ENCODE peak calls at places on chromosomes 2 and 18, in seven cellular contexts. U is neuronal stem cell, I is mesendoderm, X is mesenchymal stem cell, P is H9, W is H1, O is trophoblast cell. T is an unnamed sample.

GRCh38 chr2:62895632-62896009 is 155.0 kb upstream of the OTX1 start:
- DNase-seq in X (peak), P (no peak), U (no peak), I (no peak), O (no peak), W (no peak), T (peak)

GRCh38 chr2:238670341-238670681 is 177.6 kb upstream of the TWIST2 start:
- DNase-seq in P (no peak), I (no peak), W (no peak), X (no peak), O (no peak), U (no peak), T (no peak)

GRCh38 chr2:16613475-16613874 is 52.2 kb downstream of the CYRIA start:
- DNase-seq in I (peak), P (no peak), O (peak), W (no peak), X (no peak), U (no peak), T (no peak)

GRCh38 chr18:13558132-13558531 is 168.2 kb downstream of the FAM210A start:
- DNase-seq in I (peak), W (peak), P (peak), X (peak), O (peak), U (peak), T (peak)

GRCh38 chr2:46311651-46312223 is 14.5 kb downstream of the EPAS1 start:
- DNase-seq in I (no peak), X (no peak), W (no peak), U (no peak), P (no peak), O (no peak), T (no peak)

GRCh38 chr2:232979871-232980461 is 33.1 kb downstream of the NGEF start:
- DNase-seq in X (peak), P (no peak), W (no peak), I (peak), U (no peak), O (no peak), T (peak)

GRCh38 chr2:159939946-159940345 is 122.5 kb downstream of the PLA2R1 start:
- DNase-seq in U (no peak), W (no peak), X (no peak), P (no peak), I (peak), O (no peak), T (peak)

GRCh38 chr2:41441958-41442357 is 605.9 kb upstream of the PKDCC start:
- DNase-seq in I (peak), W (no peak), U (no peak), P (no peak), O (no peak), X (no peak), T (no peak)

GRCh38 chr2:3759766-3760165 is 56.4 kb downstream of the DCDC2C start:
- DNase-seq in P (no peak), U (no peak), W (no peak), I (no peak), X (no peak), O (no peak), T (peak)

GRCh38 chr2:99389371-99389770 is 52.2 kb downstream of the EIF5B start:
- DNase-seq in X (peak), P (no peak), U (no peak), O (no peak), I (no peak), W (no peak), T (peak)

GRCh38 chr2:182444806-182445205 is 18.0 kb upstream of the PDE1A start:
- DNase-seq in X (peak), P (no peak), I (no peak), O (no peak), W (no peak), U (no peak), T (no peak)

GRCh38 chr18:51666717-51667320 is 469.3 kb upstream of the MEX3C start:
- DNase-seq in I (no peak), U (no peak), O (no peak), X (no peak), W (no peak), P (no peak), T (no peak)

GRCh38 chr2:68200157-68200787 is 42.6 kb downstream of the PNO1 start:
- DNase-seq in P (no peak), O (peak), X (peak), U (no peak), I (no peak), W (no peak), T (no peak)

GRCh38 chr2:109133746-109134145 is 4.7 kb downstream of the SH3RF3 start:
- DNase-seq in X (no peak), W (no peak), I (no peak), O (no peak), P (no peak), U (no peak), T (no peak)

GRCh38 chr2:108884629-108885028 is 98.1 kb downstream of the CCDC138 start:
- DNase-seq in W (no peak), O (peak), I (peak), U (no peak), X (peak), P (peak), T (no peak)

GRCh38 chr18:57959278-57959677 is 84.7 kb upstream of the NEDD4L start:
- DNase-seq in I (peak), P (peak), X (peak), U (peak), O (peak), W (no peak), T (peak)

GRCh38 chr18:9022397-9023170 is 79.9 kb upstream of the NDUFV2 start:
- DNase-seq in O (no peak), X (no peak), P (no peak), U (no peak), I (no peak), W (no peak), T (no peak)

GRCh38 chr2:200625317-200625716 is 39.5 kb downstream of the AOX1 start:
- DNase-seq in O (no peak), U (no peak), P (no peak), X (no peak), I (no peak), W (no peak), T (peak)

GRCh38 chr2:231421051-231421580 is 25.6 kb downstream of the B3GNT7 start:
- DNase-seq in U (no peak), I (no peak), X (no peak), O (peak), P (no peak), W (no peak), T (no peak)

GRCh38 chr2:37914340-37914739 is 10.7 kb upstream of the RMDN2 start:
- DNase-seq in I (no peak), U (no peak), O (no peak), P (no peak), X (no peak), W (no peak), T (no peak)

GRCh38 chr18:46899274-46899948 is 17.9 kb downstream of the PIAS2 start:
- DNase-seq in I (peak), W (peak), X (peak), U (peak), P (peak), O (no peak), T (peak)

GRCh38 chr2:28934769-28935168 is 40.3 kb downstream of the WDR43 start:
- DNase-seq in W (no peak), I (no peak), X (no peak), O (no peak), U (no peak), P (no peak), T (no peak)

GRCh38 chr18:31657823-31658669 is 26.3 kb downstream of the B4GALT6 start:
- DNase-seq in I (no peak), X (peak), P (no peak), W (no peak), U (no peak), O (peak), T (no peak)

GRCh38 chr2:126913329-126913728 is 14.6 kb downstream of the TEX51 start:
- DNase-seq in X (no peak), O (no peak), W (no peak), I (no peak), U (no peak), P (no peak), T (no peak)

GRCh38 chr18:12679183-12679786 is 21.4 kb upstream of the SPIRE1 start:
- DNase-seq in I (peak), P (no peak), X (peak), U (no peak), W (no peak), O (no peak), T (peak)

GRCh38 chr18:24447961-24448360 is 12.5 kb upstream of the HRH4 start:
- DNase-seq in U (no peak), O (no peak), I (no peak), P (no peak), W (no peak), X (no peak), T (no peak)

GRCh38 chr2:170238776-170239175 is 60.8 kb downstream of the MYO3B start:
- DNase-seq in U (no peak), O (no peak), X (no peak), P (no peak), I (peak), W (no peak), T (no peak)

GRCh38 chr2:63053235-63053888 is 2.7 kb downstream of the OTX1 start:
- DNase-seq in I (peak), X (peak), W (no peak), U (no peak), O (no peak), P (no peak), T (no peak)

GRCh38 chr2:233063976-233064411 is 3.9 kb downstream of the INPP5D start:
- DNase-seq in P (no peak), I (no peak), W (no peak), O (no peak), X (no peak), U (no peak), T (no peak)

GRCh38 chr2:18441583-18441982 is 118.9 kb downstream of the RDH14 start:
- DNase-seq in U (no peak), I (no peak), W (no peak), X (no peak), P (no peak), O (no peak), T (no peak)

GRCh38 chr18:61844726-61845125 is 48.1 kb downstream of the RNF152 start:
- DNase-seq in X (no peak), O (no peak), P (no peak), U (no peak), W (no peak), I (no peak), T (no peak)

GRCh38 chr2:217609952-217610351 is 392.8 kb downstream of the TNS1 start:
- DNase-seq in W (no peak), I (no peak), O (no peak), U (no peak), X (no peak), P (no peak), T (no peak)

GRCh38 chr2:110853516-110853915 is 121.1 kb downstream of the ACOXL start:
- DNase-seq in O (peak), X (peak), W (no peak), U (no peak), I (peak), P (peak), T (peak)

GRCh38 chr2:175817200-175817599 is 184.9 kb downstream of the LNPK start:
- DNase-seq in I (no peak), X (no peak), O (no peak), U (no peak), P (no peak), W (no peak), T (no peak)

DNA sequence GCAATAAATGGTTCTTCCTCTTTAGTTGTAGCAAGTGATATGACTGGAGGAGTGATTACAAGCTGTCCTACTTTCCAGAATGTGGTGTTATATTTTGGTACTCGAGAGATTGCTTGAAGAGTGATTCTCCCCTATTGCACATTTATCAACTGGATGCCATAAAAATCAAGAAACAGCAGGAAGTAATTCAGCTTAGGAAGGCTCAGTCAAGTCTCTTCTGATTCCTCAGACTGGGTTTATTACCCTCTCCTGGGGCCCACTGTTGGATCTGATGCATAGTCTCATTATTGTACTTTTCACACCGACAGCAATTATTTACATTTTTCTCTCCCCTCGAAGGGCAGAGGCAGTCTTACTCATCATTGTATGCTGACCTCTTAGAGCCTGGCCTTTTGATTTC is 9.2 kb downstream of the NOSTRIN start:
- DNase-seq in I (no peak), P (no peak), O (no peak), X (peak), U (no peak), W (no peak), T (no peak)
- H4K8ac ChIP-seq in I (no peak), P (no peak), O (no peak), X (no peak), U (no peak), W (no peak), T (no peak)

DNA sequence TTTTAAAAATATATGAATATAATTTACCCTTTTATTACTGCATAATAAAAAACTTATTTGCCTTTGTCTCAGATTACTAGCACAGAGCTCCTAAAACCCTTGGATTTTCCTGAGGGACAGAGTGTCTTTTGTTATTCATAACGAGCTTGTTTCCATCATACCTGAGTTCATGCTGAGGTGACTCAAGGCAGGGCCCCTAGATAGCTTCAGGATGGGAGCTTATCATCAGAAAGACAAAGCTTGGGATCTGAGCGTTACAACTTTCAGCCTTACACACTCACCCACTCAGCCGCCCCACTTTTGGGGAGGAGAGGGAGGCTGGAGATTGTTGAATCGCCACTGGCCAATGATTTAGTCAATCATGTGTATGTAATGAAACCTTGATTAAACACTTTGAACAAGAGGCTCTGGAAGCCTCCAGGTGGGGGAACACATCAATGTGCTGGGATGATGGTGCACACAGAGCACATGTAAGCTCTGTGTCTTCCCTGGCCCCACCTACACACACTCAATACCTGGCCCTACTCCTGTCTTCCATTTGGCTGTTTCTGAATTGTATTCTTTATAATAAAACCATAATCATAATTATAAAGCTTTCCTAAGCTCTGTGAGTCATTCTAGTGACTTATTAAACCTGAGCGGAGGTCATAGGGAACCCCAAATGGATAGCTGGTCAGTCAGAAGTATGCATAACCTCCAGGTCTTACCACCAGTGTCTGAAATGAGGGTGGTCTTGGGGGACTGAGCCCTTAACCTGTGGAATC is 28.5 kb upstream of the DNAH7 start:
- DNase-seq in O (no peak), W (no peak), X (no peak), P (peak), U (no peak), I (peak), T (no peak)
- H4K8ac ChIP-seq in O (no peak), W (no peak), X (no peak), P (no peak), U (no peak), I (no peak), T (no peak)

GRCh38 chr2:70516596-70516995 is 37.0 kb downstream of the TGFA start:
- DNase-seq in O (peak), X (no peak), W (no peak), U (no peak), P (no peak), I (no peak), T (no peak)

GRCh38 chr2:70520825-70521224 is 32.8 kb downstream of the TGFA start:
- DNase-seq in I (no peak), X (no peak), W (no peak), O (no peak), P (no peak), U (no peak), T (no peak)

GRCh38 chr2:70517804-70518203 is 35.8 kb downstream of the TGFA start:
- DNase-seq in X (no peak), I (no peak), P (no peak), U (no peak), W (no peak), O (no peak), T (no peak)

GRCh38 chr2:70518557-70518956 is 35.1 kb downstream of the TGFA start:
- DNase-seq in U (no peak), I (no peak), X (no peak), W (no peak), P (no peak), O (no peak), T (no peak)

DNA sequence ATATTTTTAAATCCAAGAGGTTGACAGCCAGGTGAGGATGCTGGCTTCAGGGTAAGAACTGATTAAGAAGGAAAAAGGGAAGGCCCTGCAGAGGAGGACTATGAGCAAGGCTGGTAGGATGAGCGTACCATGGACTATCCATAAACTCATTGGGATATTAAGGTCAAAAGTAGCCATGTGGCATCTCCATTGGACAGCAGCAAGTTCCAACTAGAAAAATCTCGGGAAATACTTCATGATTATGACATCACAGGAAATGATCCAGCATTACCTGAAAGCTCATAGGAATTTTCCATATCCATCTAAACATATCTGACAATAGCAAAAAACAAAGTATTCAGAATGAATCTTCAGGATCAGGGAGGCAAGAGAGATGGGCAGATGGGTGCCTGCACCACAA is 34.2 kb downstream of the TGFA start:
- DNase-seq in P (no peak), U (no peak), X (no peak), I (no peak), O (no peak), W (no peak), T (no peak)
- H4K8ac ChIP-seq in P (no peak), U (no peak), X (no peak), I (no peak), O (no peak), W (no peak), T (no peak)

GRCh38 chr2:112006076-112006410 is 49.0 kb upstream of the TMEM87B start:
- DNase-seq in I (no peak), P (no peak), X (peak), W (no peak), U (no peak), O (peak), T (peak)

GRCh38 chr2:112008910-112009485 is 46.1 kb upstream of the TMEM87B start:
- DNase-seq in W (no peak), I (no peak), X (no peak), O (no peak), P (no peak), U (no peak), T (no peak)

GRCh38 chr2:112005391-112006075 is 49.5 kb upstream of the TMEM87B start:
- DNase-seq in O (no peak), U (no peak), X (no peak), I (no peak), W (no peak), P (no peak), T (no peak)

GRCh38 chr2:112012556-112012955 is 42.5 kb upstream of the TMEM87B start:
- DNase-seq in I (no peak), U (no peak), P (no peak), W (no peak), O (no peak), X (no peak), T (no peak)

GRCh38 chr2:112010751-112011150 is 44.3 kb upstream of the TMEM87B start:
- DNase-seq in X (no peak), P (no peak), I (no peak), W (no peak), O (no peak), U (no peak), T (no peak)
- H4K8ac ChIP-seq in X (no peak), P (no peak), I (no peak), W (no peak), O (no peak), U (no peak), T (no peak)

GRCh38 chr18:3120356-3120755 is 99.4 kb downstream of the MYOM1 start:
- DNase-seq in W (no peak), P (no peak), O (no peak), U (no peak), I (no peak), X (no peak), T (no peak)
- H4K8ac ChIP-seq in W (no peak), P (no peak), O (no peak), U (no peak), I (no peak), X (no peak), T (no peak)

GRCh38 chr2:101341901-101342624 is 33.6 kb upstream of the RNF149 start:
- DNase-seq in U (peak), X (peak), I (peak), W (peak), P (peak), O (peak), T (peak)

GRCh38 chr2:101341421-101341820 is 32.9 kb upstream of the RNF149 start:
- DNase-seq in O (peak), P (peak), W (no peak), U (no peak), X (no peak), I (peak), T (no peak)

GRCh38 chr2:101340141-101340541 is 31.6 kb upstream of the RNF149 start:
- DNase-seq in X (peak), P (no peak), W (no peak), O (no peak), U (no peak), I (peak), T (peak)

GRCh38 chr2:101339236-101339865 is 30.9 kb upstream of the RNF149 start:
- DNase-seq in X (no peak), O (peak), W (no peak), I (peak), U (no peak), P (no peak), T (no peak)

GRCh38 chr2:101337877-101338276 is 29.4 kb upstream of the RNF149 start:
- DNase-seq in U (no peak), O (peak), P (no peak), X (peak), W (no peak), I (no peak), T (peak)
- H4K8ac ChIP-seq in U (no peak), O (no peak), P (no peak), X (no peak), W (no peak), I (no peak), T (no peak)

T was measured in IMR-90.